ENCODE peak calls at places on chromosomes 11 and 22, in eight cellular contexts. F, R, Q, J, M, G, S and L are unnamed samples.

GRCh38 chr22:18078329-18079041 is 695 bp downstream of the PEX26 start:
- DNase-seq in F (peak), R (peak), Q (peak), J (no peak), M (no peak), G (no peak), S (peak), L (no peak)

GRCh38 chr22:31134688-31135087 is 5.6 kb downstream of the PLA2G3 start:
- DNase-seq in F (no peak), R (no peak), Q (no peak), J (no peak), M (no peak), G (no peak), S (no peak), L (no peak)

GRCh38 chr11:133895551-133895950 is 50.2 kb upstream of the SPATA19 start:
- DNase-seq in F (no peak), R (peak), Q (no peak), J (no peak), M (no peak), G (no peak), S (no peak), L (peak)

GRCh38 chr11:27274854-27275395 is 88.1 kb downstream of the CCDC34 start:
- DNase-seq in F (no peak), R (no peak), Q (no peak), J (no peak), M (no peak), G (no peak), S (no peak), L (no peak)

GRCh38 chr22:27990879-27991278 is 71.8 kb upstream of the PITPNB start:
- DNase-seq in F (no peak), R (peak), Q (no peak), J (peak), M (no peak), G (peak), S (peak), L (peak)

GRCh38 chr11:33984682-33985389 is 66.7 kb upstream of the CAPRIN1 start:
- DNase-seq in F (no peak), R (no peak), Q (no peak), J (no peak), M (no peak), G (no peak), S (no peak), L (no peak)

GRCh38 chr11:76910620-76911414 is 50.1 kb downstream of the ACER3 start:
- DNase-seq in F (no peak), R (peak), Q (no peak), J (peak), M (no peak), G (no peak), S (no peak), L (no peak)

GRCh38 chr11:70861534-70861933 is 390.8 kb downstream of the SHANK2 start:
- DNase-seq in F (no peak), R (no peak), Q (no peak), J (no peak), M (no peak), G (no peak), S (no peak), L (no peak)

GRCh38 chr22:35418088-35418487 is 18.1 kb downstream of the MCM5 start:
- DNase-seq in F (peak), R (no peak), Q (no peak), J (no peak), M (no peak), G (no peak), S (no peak), L (no peak)

GRCh38 chr11:119471329-119471728 is 48.4 kb upstream of the THY1 start:
- DNase-seq in F (no peak), R (peak), Q (no peak), J (no peak), M (peak), G (no peak), S (no peak), L (peak)

GRCh38 chr22:35900483-35901168 is 128.0 kb downstream of the RBFOX2 start:
- DNase-seq in F (peak), R (no peak), Q (no peak), J (no peak), M (no peak), G (no peak), S (no peak), L (no peak)

GRCh38 chr22:42360348-42360747 is 71.9 kb downstream of the NFAM1 start:
- DNase-seq in F (no peak), R (no peak), Q (no peak), J (no peak), M (no peak), G (no peak), S (no peak), L (no peak)

GRCh38 chr11:763549-764321 is 13.6 kb downstream of the GATD1 start:
- DNase-seq in F (no peak), R (peak), Q (no peak), J (no peak), M (no peak), G (no peak), S (no peak), L (no peak)

GRCh38 chr11:119284344-119285157 is 32.4 kb downstream of the MCAM start:
- DNase-seq in F (peak), R (no peak), Q (no peak), J (no peak), M (no peak), G (no peak), S (no peak), L (no peak)

GRCh38 chr11:112132737-112133136 is 31.2 kb downstream of the IL18 start:
- DNase-seq in F (no peak), R (no peak), Q (no peak), J (no peak), M (no peak), G (no peak), S (no peak), L (no peak)

GRCh38 chr22:21933413-21933812 is 19.2 kb downstream of the PPM1F start:
- DNase-seq in F (no peak), R (no peak), Q (no peak), J (no peak), M (no peak), G (no peak), S (no peak), L (peak)

GRCh38 chr11:103494491-103494890 is 385.3 kb downstream of the DYNC2H1 start:
- DNase-seq in F (no peak), R (no peak), Q (no peak), J (no peak), M (no peak), G (no peak), S (no peak), L (no peak)

GRCh38 chr22:30681840-30682239 is 12.8 kb upstream of the OSBP2 start:
- DNase-seq in F (no peak), R (no peak), Q (no peak), J (no peak), M (no peak), G (no peak), S (no peak), L (no peak)

GRCh38 chr22:37128555-37129281 is 19.2 kb upstream of the TMPRSS6 start:
- DNase-seq in F (no peak), R (no peak), Q (no peak), J (no peak), M (no peak), G (no peak), S (no peak), L (no peak)

GRCh38 chr11:128965485-128965884 is 22.8 kb upstream of the TP53AIP1 start:
- DNase-seq in F (no peak), R (no peak), Q (no peak), J (no peak), M (no peak), G (no peak), S (no peak), L (no peak)

GRCh38 chr11:120057028-120057330 is 80.9 kb downstream of the TRIM29 start:
- DNase-seq in F (no peak), R (no peak), Q (no peak), J (no peak), M (peak), G (no peak), S (no peak), L (peak)

GRCh38 chr22:48376428-48376827 is 1451.2 kb downstream of the BRD1 start:
- DNase-seq in F (no peak), R (no peak), Q (no peak), J (no peak), M (no peak), G (no peak), S (no peak), L (no peak)

GRCh38 chr11:65470433-65470832 is 28.4 kb upstream of the MALAT1 start:
- DNase-seq in F (no peak), R (no peak), Q (no peak), J (no peak), M (no peak), G (no peak), S (no peak), L (no peak)

GRCh38 chr22:25822344-25822743 is 80.4 kb downstream of the MYO18B start:
- DNase-seq in F (no peak), R (no peak), Q (no peak), J (no peak), M (no peak), G (no peak), S (no peak), L (no peak)

GRCh38 chr11:35089724-35090505 is 49.1 kb upstream of the CD44 start:
- DNase-seq in F (no peak), R (no peak), Q (no peak), J (no peak), M (no peak), G (no peak), S (no peak), L (no peak)

GRCh38 chr22:37300551-37301017 is 18.3 kb downstream of the CYTH4 start:
- DNase-seq in F (no peak), R (no peak), Q (peak), J (no peak), M (no peak), G (no peak), S (no peak), L (no peak)

GRCh38 chr11:96259053-96259837 is 83.8 kb downstream of the MAML2 start:
- DNase-seq in F (peak), R (no peak), Q (no peak), J (no peak), M (no peak), G (no peak), S (no peak), L (no peak)

GRCh38 chr11:79437274-79437980 is 3.4 kb downstream of the TENM4 start:
- DNase-seq in F (peak), R (peak), Q (no peak), J (peak), M (no peak), G (peak), S (peak), L (peak)

GRCh38 chr22:33570110-33570509 is 350.2 kb downstream of the LARGE1 start:
- DNase-seq in F (no peak), R (no peak), Q (no peak), J (no peak), M (no peak), G (no peak), S (no peak), L (no peak)

GRCh38 chr22:23166841-23167610 is 13.3 kb upstream of the BCR start:
- DNase-seq in F (no peak), R (no peak), Q (no peak), J (no peak), M (no peak), G (no peak), S (no peak), L (no peak)

GRCh38 chr11:2813141-2813908 is 72.2 kb downstream of the CDKN1C start:
- DNase-seq in F (no peak), R (no peak), Q (no peak), J (no peak), M (no peak), G (no peak), S (no peak), L (no peak)

GRCh38 chr22:50072167-50072555 is 13.1 kb downstream of the MLC1 start:
- DNase-seq in F (no peak), R (no peak), Q (no peak), J (no peak), M (no peak), G (no peak), S (no peak), L (no peak)

GRCh38 chr11:58928082-58928574 is 11.2 kb upstream of the GLYATL1 start:
- DNase-seq in F (no peak), R (no peak), Q (no peak), J (no peak), M (no peak), G (no peak), S (no peak), L (no peak)

GRCh38 chr22:31122532-31123291 is at the start of gene INPP5J:
- DNase-seq in F (peak), R (peak), Q (no peak), J (peak), M (peak), G (peak), S (no peak), L (no peak)

GRCh38 chr11:130383363-130384168 is 44.8 kb downstream of the ADAMTS8 start:
- DNase-seq in F (peak), R (peak), Q (no peak), J (no peak), M (no peak), G (no peak), S (no peak), L (no peak)

GRCh38 chr11:130379276-130379675 is 49.1 kb downstream of the ADAMTS8 start:
- DNase-seq in F (no peak), R (no peak), Q (no peak), J (no peak), M (no peak), G (no peak), S (no peak), L (no peak)

GRCh38 chr11:130381317-130381716 is 47.1 kb downstream of the ADAMTS8 start:
- DNase-seq in F (no peak), R (no peak), Q (no peak), J (no peak), M (no peak), G (no peak), S (no peak), L (no peak)
- TF ChIP-seq CTCF in F (no peak), R (no peak), Q (no peak), J (no peak), M (no peak), G (no peak), S (no peak), L (no peak)

GRCh38 chr11:93196816-93197382 is 892 bp downstream of the SLC36A4 start:
- DNase-seq in F (no peak), R (no peak), Q (no peak), J (no peak), M (no peak), G (no peak), S (no peak), L (no peak)
- TF ChIP-seq CTCF in F (peak), R (peak), Q (peak), J (no peak), M (no peak), G (peak), S (peak), L (peak)

GRCh38 chr11:44110231-44110679 is 14.8 kb downstream of the EXT2 start:
- DNase-seq in F (peak), R (peak), Q (peak), J (peak), M (peak), G (peak), S (peak), L (no peak)
- TF ChIP-seq CTCF in F (peak), R (peak), Q (peak), J (peak), M (peak), G (peak), S (peak), L (peak)

GRCh38 chr22:19477321-19478085 is 1.5 kb downstream of the UFD1 start:
- DNase-seq in F (no peak), R (no peak), Q (no peak), J (no peak), M (no peak), G (no peak), S (no peak), L (no peak)
- TF ChIP-seq CTCF in F (peak), R (no peak), Q (no peak), J (no peak), M (no peak), G (no peak), S (no peak), L (peak)

GRCh38 chr11:125085301-125086081 is 22.4 kb downstream of the SLC37A2 start:
- DNase-seq in F (no peak), R (peak), Q (no peak), J (no peak), M (no peak), G (no peak), S (no peak), L (peak)
- TF ChIP-seq CTCF in F (no peak), R (peak), Q (no peak), J (no peak), M (no peak), G (no peak), S (no peak), L (no peak)

DNA sequence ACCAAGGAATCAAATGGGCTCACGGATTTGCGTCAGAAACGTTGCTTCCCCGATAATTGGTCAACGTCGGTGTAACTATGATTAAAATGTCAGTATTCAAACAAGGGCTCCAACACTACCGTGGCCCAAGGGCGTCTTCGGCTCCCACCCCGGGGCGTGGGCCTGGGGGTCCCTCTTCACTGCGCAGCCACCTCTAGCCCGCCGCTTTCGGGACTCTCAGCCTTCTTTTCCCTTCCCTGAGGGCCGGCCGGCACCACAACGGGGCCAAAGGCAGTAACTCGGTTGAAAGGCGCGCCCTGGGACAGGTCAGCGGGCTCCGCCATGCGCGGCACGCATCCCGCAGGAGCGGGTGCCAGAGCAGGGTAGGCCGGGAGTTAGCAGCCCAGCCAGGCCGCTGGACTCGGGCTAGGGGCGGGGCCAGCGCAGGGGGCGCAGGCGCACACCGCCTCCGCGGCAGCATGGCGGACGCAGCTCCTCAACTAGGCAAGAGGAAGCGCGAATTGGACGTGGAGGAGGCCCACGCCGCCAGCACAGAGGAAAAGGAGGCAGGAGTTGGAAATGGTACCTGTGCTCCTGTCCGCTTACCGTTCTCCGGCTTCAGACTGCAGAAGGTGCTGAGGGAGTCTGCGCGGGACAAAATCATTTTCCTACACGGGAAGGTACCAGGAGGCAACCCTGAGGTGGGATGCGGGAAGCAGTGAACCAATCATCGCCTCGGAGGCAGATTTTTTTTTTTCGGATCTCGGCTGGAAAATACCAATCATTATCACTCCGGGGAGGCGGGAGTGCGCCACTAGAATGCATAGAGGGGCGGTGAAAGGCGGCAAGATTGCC is at the start of gene DCPS:
- DNase-seq in F (peak), R (peak), Q (peak), J (peak), M (peak), G (peak), S (peak), L (peak)
- TF ChIP-seq CTCF in F (no peak), R (no peak), Q (no peak), J (no peak), M (no peak), G (no peak), S (no peak), L (no peak)

GRCh38 chr11:11845066-11845465 is 3.3 kb downstream of the USP47 start:
- DNase-seq in F (peak), R (no peak), Q (no peak), J (no peak), M (no peak), G (no peak), S (no peak), L (no peak)

GRCh38 chr11:11850668-11851067 is 8.9 kb downstream of the USP47 start:
- DNase-seq in F (no peak), R (no peak), Q (no peak), J (no peak), M (no peak), G (no peak), S (no peak), L (no peak)

GRCh38 chr11:11845551-11845950 is 3.8 kb downstream of the USP47 start:
- DNase-seq in F (no peak), R (no peak), Q (no peak), J (no peak), M (no peak), G (no peak), S (no peak), L (no peak)

GRCh38 chr11:11847082-11847481 is 5.3 kb downstream of the USP47 start:
- DNase-seq in F (no peak), R (no peak), Q (no peak), J (no peak), M (no peak), G (no peak), S (no peak), L (no peak)

DNA sequence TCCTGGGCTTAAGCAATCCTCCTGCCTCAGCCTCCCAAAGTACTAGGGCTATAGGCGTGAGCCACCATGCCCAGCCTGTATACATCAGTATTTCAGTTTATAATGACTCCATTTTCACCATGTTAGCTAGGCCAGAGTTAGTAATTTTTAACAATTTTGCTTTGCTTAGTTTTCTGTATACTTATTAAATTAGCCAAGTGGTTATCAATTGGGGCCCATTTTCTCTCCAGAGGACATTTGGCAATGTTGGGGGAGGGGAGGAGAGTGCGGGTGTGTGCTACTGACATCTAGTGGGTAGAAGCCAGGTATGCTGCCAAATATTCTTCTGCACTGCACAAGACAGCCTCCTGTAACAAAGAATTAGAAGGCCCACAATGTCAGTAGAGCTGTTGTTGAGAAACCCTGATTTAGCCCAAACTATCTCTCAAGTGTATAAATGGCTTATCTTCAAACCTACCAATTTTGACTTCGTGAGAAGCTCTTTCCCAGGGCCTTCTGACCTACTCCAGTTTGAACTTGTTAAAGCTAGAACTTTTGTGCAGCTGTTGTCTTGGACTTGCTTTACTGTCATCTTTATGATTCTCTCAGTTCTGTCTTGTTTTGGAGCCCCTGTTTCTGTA is 7.5 kb downstream of the USP47 start:
- DNase-seq in F (peak), R (peak), Q (peak), J (peak), M (peak), G (peak), S (peak), L (no peak)
- TF ChIP-seq CTCF in F (peak), R (peak), Q (peak), J (no peak), M (peak), G (peak), S (peak), L (peak)